ENCODE peak calls at places on chromosomes 4 and X, in five cellular contexts. One of them, this sample, is unnamed.

GRCh38 chr4:141652161-141652778 is 15.9 kb downstream of the IL15 start:
- DNase-seq in A549: no peak
- DNase-seq in H1: no peak
- DNase-seq in SK-N-SH: no peak
- DNase-seq in tibial nerve: no peak
- DNase-seq in this sample: no peak

GRCh38 chr4:79948739-79949138 is 124.3 kb downstream of the ANTXR2 start:
- DNase-seq in A549: no peak
- DNase-seq in H1: no peak
- DNase-seq in SK-N-SH: no peak
- DNase-seq in tibial nerve: no peak
- DNase-seq in this sample: no peak

GRCh38 chrX:93422693-93423092 is 250.7 kb downstream of the NAP1L3 start:
- DNase-seq in A549: peak; percentile 20
- DNase-seq in H1: peak; percentile 10
- DNase-seq in SK-N-SH: peak; percentile 19
- DNase-seq in tibial nerve: no peak
- DNase-seq in this sample: no peak

GRCh38 chrX:147912093-147912801 is 528 bp downstream of the FMR1 start:
- DNase-seq in A549: peak; percentile 31
- DNase-seq in H1: no peak
- DNase-seq in SK-N-SH: peak; percentile 44
- DNase-seq in tibial nerve: peak; percentile 13
- DNase-seq in this sample: peak; percentile 54

GRCh38 chrX:102154218-102154860 is 1.4 kb downstream of the BEX5 start:
- DNase-seq in A549: no peak
- DNase-seq in H1: peak; percentile 3
- DNase-seq in SK-N-SH: peak; percentile 16
- DNase-seq in tibial nerve: no peak
- DNase-seq in this sample: no peak

GRCh38 chr4:22071749-22072148 is 123.2 kb upstream of the KCNIP4 start:
- DNase-seq in A549: no peak
- DNase-seq in H1: no peak
- DNase-seq in SK-N-SH: no peak
- DNase-seq in tibial nerve: no peak
- DNase-seq in this sample: no peak

GRCh38 chr4:150229538-150229937 is 151.3 kb downstream of the DCLK2 start:
- DNase-seq in A549: peak; percentile 10
- DNase-seq in H1: no peak
- DNase-seq in SK-N-SH: no peak
- DNase-seq in tibial nerve: no peak
- DNase-seq in this sample: no peak

GRCh38 chrX:151393514-151393913 is 3.5 kb upstream of the VMA21 start:
- DNase-seq in A549: no peak
- DNase-seq in H1: no peak
- DNase-seq in SK-N-SH: no peak
- DNase-seq in tibial nerve: no peak
- DNase-seq in this sample: no peak

GRCh38 chrX:2677764-2678163 is 13.3 kb upstream of the CD99 start:
- DNase-seq in A549: peak; percentile 88
- DNase-seq in H1: no peak
- DNase-seq in SK-N-SH: no peak
- DNase-seq in tibial nerve: peak; percentile 45
- DNase-seq in this sample: peak; percentile 89

GRCh38 chr4:27018076-27018475 is 157.4 kb downstream of the STIM2 start:
- DNase-seq in A549: no peak
- DNase-seq in H1: no peak
- DNase-seq in SK-N-SH: no peak
- DNase-seq in tibial nerve: no peak
- DNase-seq in this sample: no peak

GRCh38 chr4:48680848-48681568 is 99.1 kb downstream of the FRYL start:
- DNase-seq in A549: no peak
- DNase-seq in H1: no peak
- DNase-seq in SK-N-SH: no peak
- DNase-seq in tibial nerve: no peak
- DNase-seq in this sample: no peak

GRCh38 chr4:77773101-77773500 is 46.1 kb downstream of the CNOT6L start:
- DNase-seq in A549: no peak
- DNase-seq in H1: no peak
- DNase-seq in SK-N-SH: no peak
- DNase-seq in tibial nerve: no peak
- DNase-seq in this sample: no peak

GRCh38 chrX:54182194-54182863 is 725 bp downstream of the FAM120C start:
- DNase-seq in A549: peak; percentile 66
- DNase-seq in H1: no peak
- DNase-seq in SK-N-SH: peak; percentile 58
- DNase-seq in tibial nerve: peak; percentile 30
- DNase-seq in this sample: peak; percentile 64

GRCh38 chr4:102168580-102168979 is 176.7 kb downstream of the SLC39A8 start:
- DNase-seq in A549: no peak
- DNase-seq in H1: no peak
- DNase-seq in SK-N-SH: no peak
- DNase-seq in tibial nerve: no peak
- DNase-seq in this sample: no peak

GRCh38 chr4:628346-628745 is 3.0 kb downstream of the PDE6B start:
- DNase-seq in A549: no peak
- DNase-seq in H1: no peak
- DNase-seq in SK-N-SH: no peak
- DNase-seq in tibial nerve: no peak
- DNase-seq in this sample: no peak

GRCh38 chr4:5014007-5014682 is 5.1 kb downstream of the CYTL1 start:
- DNase-seq in A549: no peak
- DNase-seq in H1: no peak
- DNase-seq in SK-N-SH: no peak
- DNase-seq in tibial nerve: no peak
- DNase-seq in this sample: no peak

GRCh38 chr4:150827226-150827625 is 187.9 kb downstream of the LRBA start:
- DNase-seq in A549: no peak
- DNase-seq in H1: no peak
- DNase-seq in SK-N-SH: no peak
- DNase-seq in tibial nerve: no peak
- DNase-seq in this sample: no peak

GRCh38 chr4:40648742-40649281 is 19.1 kb upstream of the RBM47 start:
- DNase-seq in A549: no peak
- DNase-seq in H1: no peak
- DNase-seq in SK-N-SH: no peak
- DNase-seq in tibial nerve: no peak
- DNase-seq in this sample: no peak

GRCh38 chr4:48205092-48205491 is 64.5 kb downstream of the TEC start:
- DNase-seq in A549: no peak
- DNase-seq in H1: no peak
- DNase-seq in SK-N-SH: no peak
- DNase-seq in tibial nerve: no peak
- DNase-seq in this sample: no peak

GRCh38 chr4:76209876-76210275 is 3.7 kb downstream of the SCARB2 start:
- DNase-seq in A549: no peak
- DNase-seq in H1: no peak
- DNase-seq in SK-N-SH: no peak
- DNase-seq in tibial nerve: no peak
- DNase-seq in this sample: no peak

GRCh38 chrX:10156199-10157031 is at the start of gene CLCN4:
- DNase-seq in A549: peak; percentile 47
- DNase-seq in H1: no peak
- DNase-seq in SK-N-SH: peak; percentile 41
- DNase-seq in tibial nerve: peak; percentile 13
- DNase-seq in this sample: peak; percentile 30

GRCh38 chrX:24277405-24277804 is 36.5 kb downstream of the SUPT20HL2 start:
- DNase-seq in A549: no peak
- DNase-seq in H1: no peak
- DNase-seq in SK-N-SH: no peak
- DNase-seq in tibial nerve: no peak
- DNase-seq in this sample: no peak

GRCh38 chr4:82469776-82470345 is 39.5 kb downstream of the ENOPH1 start:
- DNase-seq in A549: no peak
- DNase-seq in H1: no peak
- DNase-seq in SK-N-SH: no peak
- DNase-seq in tibial nerve: no peak
- DNase-seq in this sample: no peak

GRCh38 chr4:102564399-102564921 is 63.3 kb downstream of the NFKB1 start:
- DNase-seq in A549: no peak
- DNase-seq in H1: no peak
- DNase-seq in SK-N-SH: no peak
- DNase-seq in tibial nerve: no peak
- DNase-seq in this sample: no peak

GRCh38 chr4:118967393-118967792 is 78.7 kb downstream of the SYNPO2 start:
- DNase-seq in A549: no peak
- DNase-seq in H1: no peak
- DNase-seq in SK-N-SH: no peak
- DNase-seq in tibial nerve: peak; percentile 37
- DNase-seq in this sample: no peak

GRCh38 chr4:177190995-177191568 is 118.6 kb upstream of the NEIL3 start:
- DNase-seq in A549: peak; percentile 9
- DNase-seq in H1: no peak
- DNase-seq in SK-N-SH: no peak
- DNase-seq in tibial nerve: no peak
- DNase-seq in this sample: no peak

GRCh38 chrX:119757979-119758681 is at the start of gene SOWAHD:
- DNase-seq in A549: peak; percentile 21
- DNase-seq in H1: no peak
- DNase-seq in SK-N-SH: peak; percentile 63
- DNase-seq in tibial nerve: no peak
- DNase-seq in this sample: peak; percentile 47

GRCh38 chrX:119758682-119759332 is 419 bp downstream of the SOWAHD start:
- DNase-seq in A549: no peak
- DNase-seq in H1: no peak
- DNase-seq in SK-N-SH: peak; percentile 67
- DNase-seq in tibial nerve: no peak
- DNase-seq in this sample: peak; percentile 24

GRCh38 chrX:119762718-119763117 is 4.3 kb downstream of the SOWAHD start:
- DNase-seq in A549: no peak
- DNase-seq in H1: no peak
- DNase-seq in SK-N-SH: no peak
- DNase-seq in tibial nerve: no peak
- DNase-seq in this sample: no peak

GRCh38 chrX:119759333-119759766 is 962 bp downstream of the SOWAHD start:
- DNase-seq in A549: no peak
- DNase-seq in H1: no peak
- DNase-seq in SK-N-SH: peak; percentile 29
- DNase-seq in tibial nerve: no peak
- DNase-seq in this sample: no peak

GRCh38 chrX:119760026-119760902 is 1.9 kb downstream of the SOWAHD start:
- DNase-seq in A549: no peak
- DNase-seq in H1: no peak
- DNase-seq in SK-N-SH: peak; percentile 5
- DNase-seq in tibial nerve: no peak
- DNase-seq in this sample: no peak
- H3K4me3 ChIP-seq in A549: no peak overlapping the region
- H3K4me3 ChIP-seq in H1: no peak overlapping the region
- H3K4me3 ChIP-seq in SK-N-SH: no peak overlapping the region
- H3K4me3 ChIP-seq in tibial nerve: no peak overlapping the region
- H3K4me3 ChIP-seq in this sample: no peak overlapping the region

GRCh38 chrX:7414753-7415152 is 266.8 kb upstream of the PUDP start:
- DNase-seq in A549: no peak
- DNase-seq in H1: no peak
- DNase-seq in SK-N-SH: no peak
- DNase-seq in tibial nerve: no peak
- DNase-seq in this sample: no peak

DNA sequence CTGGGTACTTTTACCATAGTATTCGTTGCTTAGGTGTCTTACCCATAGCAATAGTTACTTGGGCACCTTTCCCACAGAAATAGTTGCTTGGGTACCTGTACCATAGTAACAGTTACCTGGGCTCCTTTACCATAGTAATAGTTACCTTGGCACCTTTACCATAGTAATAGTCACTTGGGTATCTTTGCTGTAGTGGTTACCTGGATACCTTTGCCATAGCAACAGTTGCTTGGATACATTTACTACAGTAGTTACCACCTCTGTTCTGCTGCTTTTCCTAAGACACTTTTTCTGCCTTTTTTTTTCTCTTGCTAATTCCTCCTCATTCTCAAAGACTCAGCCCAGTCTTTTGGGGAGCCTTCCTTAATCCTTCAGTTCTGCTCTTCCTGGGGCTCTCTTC is 272.8 kb upstream of the PUDP start:
- DNase-seq in A549: no peak
- DNase-seq in H1: no peak
- DNase-seq in SK-N-SH: no peak
- DNase-seq in tibial nerve: no peak
- DNase-seq in this sample: no peak
- TF ChIP-seq EP300 in A549: no peak
- TF ChIP-seq EP300 in H1: no peak
- TF ChIP-seq EP300 in SK-N-SH: no peak
- TF ChIP-seq EP300 in tibial nerve: no peak
- TF ChIP-seq EP300 in this sample: no peak

GRCh38 chrX:48468693-48469691 is 1.1 kb downstream of the SLC38A5 start:
- DNase-seq in A549: no peak
- DNase-seq in H1: no peak
- DNase-seq in SK-N-SH: no peak
- DNase-seq in tibial nerve: no peak
- DNase-seq in this sample: no peak

GRCh38 chrX:48472225-48472624 is 2.2 kb upstream of the SLC38A5 start:
- DNase-seq in A549: no peak
- DNase-seq in H1: no peak
- DNase-seq in SK-N-SH: peak; percentile 11
- DNase-seq in tibial nerve: no peak
- DNase-seq in this sample: no peak

GRCh38 chrX:48470833-48471118 is 716 bp upstream of the SLC38A5 start:
- DNase-seq in A549: no peak
- DNase-seq in H1: no peak
- DNase-seq in SK-N-SH: no peak
- DNase-seq in tibial nerve: no peak
- DNase-seq in this sample: no peak

GRCh38 chrX:48471504-48471903 is 1.4 kb upstream of the SLC38A5 start:
- DNase-seq in A549: no peak
- DNase-seq in H1: no peak
- DNase-seq in SK-N-SH: no peak
- DNase-seq in tibial nerve: no peak
- DNase-seq in this sample: no peak

DNA sequence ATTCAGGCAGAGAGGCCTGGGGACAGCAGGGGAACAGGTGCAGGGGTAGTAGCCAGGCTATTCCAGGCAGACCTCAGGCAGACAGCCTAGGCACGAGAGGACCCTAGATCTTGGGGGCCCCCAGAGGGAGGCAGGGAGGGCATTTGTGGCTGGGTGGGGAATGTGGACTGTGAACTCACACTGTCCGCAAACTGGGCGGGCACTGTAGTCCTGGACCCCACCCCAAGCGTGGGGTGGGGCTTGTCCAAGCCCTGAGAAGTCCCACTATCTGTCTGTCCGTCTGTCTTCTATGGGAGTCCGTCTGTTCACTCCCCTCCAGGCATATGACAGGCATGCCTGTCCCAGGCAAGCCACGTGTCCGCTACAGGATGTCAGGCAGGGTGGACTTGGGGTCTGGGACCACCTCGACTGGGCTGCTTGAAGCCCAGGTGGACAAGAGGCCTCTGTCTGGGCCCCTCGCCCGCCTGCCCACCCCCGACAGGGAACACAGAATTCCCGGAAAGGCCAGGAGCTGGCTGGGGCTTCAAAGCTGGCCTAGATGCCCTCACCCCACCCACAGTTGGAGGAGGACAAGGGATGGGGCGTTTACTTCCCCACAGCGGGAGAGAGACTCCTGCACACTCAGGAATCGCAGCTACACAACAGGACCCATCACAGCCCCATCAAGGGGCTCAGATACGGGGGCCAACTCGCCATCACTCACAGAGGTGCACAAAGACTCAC is at the start of gene SLC38A5:
- DNase-seq in A549: no peak
- DNase-seq in H1: no peak
- DNase-seq in SK-N-SH: no peak
- DNase-seq in tibial nerve: no peak
- DNase-seq in this sample: no peak
- H3K4me3 ChIP-seq in A549: no peak within 1 kb of the TSS
- H3K4me3 ChIP-seq in H1: peak within 1 kb of the TSS; percentile 66
- H3K4me3 ChIP-seq in SK-N-SH: no peak within 1 kb of the TSS
- H3K4me3 ChIP-seq in tibial nerve: peak within 1 kb of the TSS; percentile 41
- H3K4me3 ChIP-seq in this sample: peak within 1 kb of the TSS; percentile 12

GRCh38 chr4:38523524-38524448 is 140.2 kb upstream of the KLF3 start:
- DNase-seq in A549: no peak
- DNase-seq in H1: no peak
- DNase-seq in SK-N-SH: no peak
- DNase-seq in tibial nerve: no peak
- DNase-seq in this sample: no peak
- TF ChIP-seq EP300 in A549: no peak
- TF ChIP-seq EP300 in H1: no peak
- TF ChIP-seq EP300 in SK-N-SH: no peak
- TF ChIP-seq EP300 in tibial nerve: no peak
- TF ChIP-seq EP300 in this sample: no peak

This sample was measured in ovary.